ENCODE peak calls at places on chromosome 15, in nine cellular contexts. One of them, this sample, is unnamed.

GRCh38 chr15:94576889-94577533 is 345.6 kb downstream of the MCTP2 start:
- DNase-seq in mammary epithelial cell: peak
- DNase-seq in GM12878: no peak
- DNase-seq in HepG2: peak
- DNase-seq in PC-9: peak
- DNase-seq in OCI-LY7: peak
- DNase-seq in osteoblast: peak
- DNase-seq in A549: no peak
- DNase-seq in fibroblast of lung: peak
- DNase-seq in this sample: no peak

GRCh38 chr15:68781766-68782588 is 38.7 kb downstream of the ANP32A start:
- DNase-seq in PC-9: no peak
- DNase-seq in mammary epithelial cell: no peak
- DNase-seq in A549: no peak
- DNase-seq in HepG2: no peak
- DNase-seq in GM12878: no peak
- DNase-seq in fibroblast of lung: no peak
- DNase-seq in OCI-LY7: no peak
- DNase-seq in osteoblast: no peak
- DNase-seq in this sample: no peak

GRCh38 chr15:36415643-36416042 is 163.8 kb upstream of the CDIN1 start:
- DNase-seq in mammary epithelial cell: peak
- DNase-seq in osteoblast: peak
- DNase-seq in fibroblast of lung: peak
- DNase-seq in GM12878: no peak
- DNase-seq in HepG2: no peak
- DNase-seq in A549: no peak
- DNase-seq in PC-9: no peak
- DNase-seq in OCI-LY7: no peak
- DNase-seq in this sample: peak

GRCh38 chr15:101198820-101199219 is 53.0 kb downstream of the CHSY1 start:
- DNase-seq in fibroblast of lung: peak
- DNase-seq in A549: no peak
- DNase-seq in HepG2: no peak
- DNase-seq in PC-9: no peak
- DNase-seq in mammary epithelial cell: no peak
- DNase-seq in GM12878: no peak
- DNase-seq in osteoblast: no peak
- DNase-seq in OCI-LY7: no peak
- DNase-seq in this sample: peak

GRCh38 chr15:66706225-66706732 is 4.2 kb downstream of the SMAD6 start:
- DNase-seq in A549: no peak
- DNase-seq in mammary epithelial cell: no peak
- DNase-seq in HepG2: no peak
- DNase-seq in fibroblast of lung: peak
- DNase-seq in OCI-LY7: no peak
- DNase-seq in PC-9: no peak
- DNase-seq in osteoblast: peak
- DNase-seq in GM12878: no peak
- DNase-seq in this sample: no peak

GRCh38 chr15:83206971-83207621 is 527 bp downstream of the HDGFL3 start:
- DNase-seq in HepG2: no peak
- DNase-seq in A549: peak
- DNase-seq in fibroblast of lung: peak
- DNase-seq in mammary epithelial cell: peak
- DNase-seq in osteoblast: peak
- DNase-seq in PC-9: no peak
- DNase-seq in OCI-LY7: peak
- DNase-seq in GM12878: no peak
- DNase-seq in this sample: peak

GRCh38 chr15:66845266-66845785 is 143.3 kb downstream of the SMAD6 start:
- DNase-seq in osteoblast: no peak
- DNase-seq in mammary epithelial cell: no peak
- DNase-seq in A549: no peak
- DNase-seq in PC-9: no peak
- DNase-seq in HepG2: no peak
- DNase-seq in OCI-LY7: no peak
- DNase-seq in GM12878: no peak
- DNase-seq in fibroblast of lung: no peak
- DNase-seq in this sample: no peak

GRCh38 chr15:98889930-98890695 is 117.5 kb downstream of the PGPEP1L start:
- DNase-seq in OCI-LY7: no peak
- DNase-seq in fibroblast of lung: peak
- DNase-seq in osteoblast: no peak
- DNase-seq in mammary epithelial cell: peak
- DNase-seq in HepG2: no peak
- DNase-seq in A549: no peak
- DNase-seq in PC-9: no peak
- DNase-seq in GM12878: no peak
- DNase-seq in this sample: peak

GRCh38 chr15:78540955-78541743 is 905 bp downstream of the PSMA4 start:
- DNase-seq in mammary epithelial cell: peak
- DNase-seq in GM12878: no peak
- DNase-seq in PC-9: no peak
- DNase-seq in fibroblast of lung: peak
- DNase-seq in osteoblast: no peak
- DNase-seq in A549: no peak
- DNase-seq in HepG2: no peak
- DNase-seq in OCI-LY7: peak
- DNase-seq in this sample: no peak

GRCh38 chr15:40454904-40455391 is 14.2 kb downstream of the BAHD1 start:
- DNase-seq in mammary epithelial cell: peak
- DNase-seq in A549: no peak
- DNase-seq in PC-9: no peak
- DNase-seq in fibroblast of lung: peak
- DNase-seq in OCI-LY7: no peak
- DNase-seq in HepG2: no peak
- DNase-seq in osteoblast: peak
- DNase-seq in GM12878: no peak
- DNase-seq in this sample: peak

GRCh38 chr15:70062321-70062956 is 35.3 kb downstream of the TLE3 start:
- DNase-seq in PC-9: no peak
- DNase-seq in GM12878: no peak
- DNase-seq in mammary epithelial cell: no peak
- DNase-seq in OCI-LY7: no peak
- DNase-seq in A549: no peak
- DNase-seq in HepG2: no peak
- DNase-seq in fibroblast of lung: peak
- DNase-seq in osteoblast: peak
- DNase-seq in this sample: peak

DNA sequence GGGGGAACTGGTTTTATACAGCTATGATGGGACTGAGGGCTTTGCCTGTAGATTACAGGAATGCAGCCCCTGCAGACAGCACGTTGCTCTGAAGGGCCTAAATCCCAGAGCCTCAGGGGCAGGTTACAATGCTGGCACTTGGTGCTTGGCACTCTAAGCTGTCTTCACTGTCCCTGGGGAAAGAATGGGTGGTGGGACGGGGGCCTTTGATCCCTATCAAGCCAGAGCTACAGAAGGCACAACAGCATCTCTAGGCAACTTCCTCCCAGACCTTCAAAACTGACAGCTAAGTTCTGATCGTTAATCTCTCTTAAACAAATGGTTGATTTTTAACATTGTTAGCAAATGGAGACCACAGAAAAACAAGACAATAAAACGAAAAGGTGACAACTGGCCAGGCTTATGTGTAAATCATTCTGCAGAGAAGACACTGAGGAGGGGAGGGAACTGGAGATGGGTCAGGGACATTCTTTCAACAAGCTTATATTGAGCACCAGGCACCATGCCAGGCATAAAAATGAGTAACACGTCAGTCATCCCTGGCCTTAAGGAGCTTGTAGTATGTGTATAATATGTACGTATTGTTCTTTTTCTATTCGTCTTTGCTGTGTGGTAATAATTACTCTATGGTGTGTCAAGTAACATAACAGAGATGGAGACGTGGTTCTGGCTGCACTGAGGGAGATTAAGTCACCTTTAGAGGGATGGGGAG is 49.1 kb downstream of the CA12 start:
- DNase-seq in fibroblast of lung: peak
- DNase-seq in GM12878: no peak
- DNase-seq in PC-9: peak
- DNase-seq in mammary epithelial cell: peak
- DNase-seq in OCI-LY7: no peak
- DNase-seq in osteoblast: peak
- DNase-seq in A549: peak
- DNase-seq in HepG2: no peak
- DNase-seq in this sample: peak
- H3K4me2 ChIP-seq in fibroblast of lung: no peak
- H3K4me2 ChIP-seq in GM12878: no peak
- H3K4me2 ChIP-seq in PC-9: no peak
- H3K4me2 ChIP-seq in mammary epithelial cell: peak
- H3K4me2 ChIP-seq in OCI-LY7: no peak
- H3K4me2 ChIP-seq in osteoblast: peak
- H3K4me2 ChIP-seq in A549: peak
- H3K4me2 ChIP-seq in HepG2: no peak
- H3K4me2 ChIP-seq in this sample: peak

DNA sequence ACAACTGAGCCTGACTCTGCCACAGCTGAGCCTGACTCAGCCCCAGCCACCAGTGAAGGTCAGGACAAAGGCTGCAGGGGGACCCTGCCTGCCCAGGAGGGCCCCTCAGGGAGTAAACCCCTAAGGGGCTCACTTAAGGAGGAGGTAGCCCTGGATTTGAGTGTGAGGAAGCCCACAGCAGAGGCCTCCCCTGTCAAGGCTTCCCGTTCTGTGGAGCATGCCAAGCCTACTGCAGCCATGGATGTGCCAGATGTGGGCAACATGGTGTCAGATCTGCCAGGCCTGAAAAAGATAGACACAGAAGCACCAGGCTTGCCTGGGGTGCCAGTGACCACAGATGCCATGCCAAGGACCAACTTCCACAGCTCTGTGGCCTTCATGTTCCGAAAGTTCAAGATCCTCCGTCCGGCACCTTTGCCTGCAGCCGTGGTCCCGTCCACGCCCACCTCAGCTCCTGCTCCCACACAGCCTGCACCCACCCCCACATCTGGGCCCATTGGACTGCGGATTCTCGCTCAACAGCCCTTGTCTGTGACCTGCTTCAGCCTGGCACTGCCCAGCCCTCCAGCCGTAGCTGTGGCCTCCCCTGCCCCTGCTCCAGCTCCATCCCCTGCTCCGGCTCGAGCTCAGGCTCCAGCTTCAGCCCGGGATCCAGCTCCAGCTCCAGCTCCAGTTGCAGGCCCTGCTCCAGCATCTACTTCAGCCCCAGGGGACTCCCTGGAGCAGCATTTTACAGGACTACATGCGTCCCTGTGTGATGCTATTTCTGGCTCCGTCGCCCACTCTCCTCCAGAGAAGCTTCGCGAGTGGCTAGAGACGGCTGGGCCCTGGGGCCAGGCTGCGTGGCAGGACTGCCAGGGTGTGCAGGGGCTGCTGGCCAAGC is 6.2 kb downstream of the C15orf39 start:
- DNase-seq in GM12878: no peak
- DNase-seq in HepG2: no peak
- DNase-seq in mammary epithelial cell: no peak
- DNase-seq in osteoblast: no peak
- DNase-seq in A549: no peak
- DNase-seq in OCI-LY7: no peak
- DNase-seq in fibroblast of lung: no peak
- DNase-seq in PC-9: no peak
- DNase-seq in this sample: no peak
- H3K4me2 ChIP-seq in GM12878: peak
- H3K4me2 ChIP-seq in HepG2: no peak
- H3K4me2 ChIP-seq in mammary epithelial cell: no peak
- H3K4me2 ChIP-seq in osteoblast: no peak
- H3K4me2 ChIP-seq in A549: no peak
- H3K4me2 ChIP-seq in OCI-LY7: no peak
- H3K4me2 ChIP-seq in fibroblast of lung: no peak
- H3K4me2 ChIP-seq in PC-9: no peak
- H3K4me2 ChIP-seq in this sample: no peak

DNA sequence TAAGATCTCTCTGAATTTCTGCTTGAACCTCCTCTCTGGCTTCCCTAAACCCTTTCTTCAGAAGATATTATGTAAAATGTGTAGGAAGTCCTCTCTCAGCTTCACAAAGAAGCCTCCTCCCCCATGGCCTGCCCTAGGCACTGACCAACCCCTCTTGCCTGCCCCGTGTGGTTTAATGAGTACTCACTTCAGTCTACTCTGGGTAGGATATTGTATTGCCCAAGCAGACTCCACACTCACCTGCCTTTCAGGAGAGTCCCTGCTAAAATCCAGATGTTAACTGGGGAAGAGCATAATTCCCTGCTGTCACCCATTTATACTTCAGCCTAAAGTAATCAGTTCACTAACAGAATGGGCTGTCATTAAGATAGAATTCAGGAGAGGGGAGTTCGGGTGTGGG is 2.6 kb upstream of the AGBL1 start:
- DNase-seq in mammary epithelial cell: no peak
- DNase-seq in OCI-LY7: no peak
- DNase-seq in A549: no peak
- DNase-seq in fibroblast of lung: no peak
- DNase-seq in GM12878: no peak
- DNase-seq in HepG2: no peak
- DNase-seq in PC-9: no peak
- DNase-seq in osteoblast: no peak
- DNase-seq in this sample: no peak
- H3K4me2 ChIP-seq in mammary epithelial cell: no peak
- H3K4me2 ChIP-seq in OCI-LY7: no peak
- H3K4me2 ChIP-seq in A549: no peak
- H3K4me2 ChIP-seq in fibroblast of lung: no peak
- H3K4me2 ChIP-seq in GM12878: no peak
- H3K4me2 ChIP-seq in HepG2: no peak
- H3K4me2 ChIP-seq in PC-9: no peak
- H3K4me2 ChIP-seq in osteoblast: no peak
- H3K4me2 ChIP-seq in this sample: no peak

DNA sequence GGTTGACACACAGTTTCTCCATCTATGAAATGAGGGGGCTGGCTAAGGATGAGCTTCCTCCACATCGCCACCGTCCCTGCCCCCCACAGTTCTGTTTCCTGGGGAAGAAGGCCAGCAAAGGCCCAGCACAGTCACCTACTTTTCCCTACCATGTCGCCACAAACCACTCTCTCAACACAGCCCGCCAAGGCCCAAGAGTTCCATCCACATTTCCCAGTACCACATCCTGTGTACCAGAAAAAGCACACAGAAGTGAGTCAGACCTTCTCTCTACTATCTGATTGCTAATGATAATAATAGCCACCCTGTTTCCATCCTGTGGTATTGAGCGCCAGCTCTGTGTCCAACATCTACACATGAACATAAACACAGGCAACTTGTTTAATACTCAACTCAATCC is 30.3 kb upstream of the C15orf39 start:
- DNase-seq in osteoblast: peak
- DNase-seq in mammary epithelial cell: peak
- DNase-seq in A549: no peak
- DNase-seq in HepG2: peak
- DNase-seq in fibroblast of lung: peak
- DNase-seq in OCI-LY7: no peak
- DNase-seq in PC-9: no peak
- DNase-seq in GM12878: peak
- DNase-seq in this sample: peak
- H3K4me2 ChIP-seq in osteoblast: peak
- H3K4me2 ChIP-seq in mammary epithelial cell: peak
- H3K4me2 ChIP-seq in A549: no peak
- H3K4me2 ChIP-seq in HepG2: no peak
- H3K4me2 ChIP-seq in fibroblast of lung: no peak
- H3K4me2 ChIP-seq in OCI-LY7: no peak
- H3K4me2 ChIP-seq in PC-9: peak
- H3K4me2 ChIP-seq in GM12878: peak
- H3K4me2 ChIP-seq in this sample: peak

This sample was measured in astrocyte.